ENCODE peak calls at places on chromosomes 5 and 9, in five cellular contexts. B is mammary epithelial cell, L is lower lobe of right lung, C is pancreas, X is cardiac muscle cell. E is an unnamed sample.

GRCh38 chr5:131973981-131974380 is 28.5 kb upstream of the MEIKIN start:
- DNase-seq in L (no peak), B (no peak), X (no peak), C (no peak), E (no peak)

GRCh38 chr5:16784088-16784487 is 152.0 kb downstream of the MYO10 start:
- DNase-seq in B (no peak), C (no peak), L (no peak), X (no peak), E (no peak)

GRCh38 chr9:123326662-123327093 is 29.3 kb upstream of the CRB2 start:
- DNase-seq in B (no peak), X (no peak), L (peak; percentile 61), C (no peak), E (no peak)

GRCh38 chr9:98995971-98996504 is 52.3 kb downstream of the COL15A1 start:
- DNase-seq in X (no peak), B (no peak), L (no peak), C (no peak), E (no peak)

GRCh38 chr9:136345281-136346156 is 18.0 kb downstream of the DNLZ start:
- DNase-seq in C (no peak), L (peak; percentile 84), B (peak; percentile 76), X (peak; percentile 73), E (peak; percentile 77)

GRCh38 chr9:69931340-69931739 is 110.7 kb downstream of the CFAP95 start:
- DNase-seq in C (no peak), X (no peak), B (no peak), L (no peak), E (no peak)

GRCh38 chr5:129904667-129905466 is 602 bp downstream of the CHSY3 start:
- DNase-seq in X (peak; percentile 40), B (peak; percentile 44), C (peak; percentile 39), L (peak; percentile 44), E (peak; percentile 7)

GRCh38 chr9:91580136-91580535 is 156.5 kb upstream of the NFIL3 start:
- DNase-seq in L (no peak), C (no peak), B (peak; percentile 54), X (peak; percentile 63), E (no peak)

GRCh38 chr9:131160416-131161112 is 35.2 kb downstream of the NUP214 start:
- DNase-seq in C (no peak), X (no peak), B (no peak), L (no peak), E (no peak)

GRCh38 chr5:82349651-82350050 is 71.5 kb upstream of the RPS23 start:
- DNase-seq in B (no peak), X (peak; percentile 54), C (no peak), L (no peak), E (no peak)

GRCh38 chr5:11524188-11524587 is 380.1 kb downstream of the CTNND2 start:
- DNase-seq in X (no peak), C (no peak), B (no peak), L (no peak), E (no peak)

GRCh38 chr5:109769597-109770291 is 80.0 kb downstream of the MAN2A1 start:
- DNase-seq in X (no peak), L (no peak), C (no peak), B (no peak), E (no peak)

GRCh38 chr9:122347348-122348287 is 23.2 kb upstream of the PTGS1 start:
- DNase-seq in L (no peak), C (no peak), X (no peak), B (peak; percentile 50), E (no peak)

GRCh38 chr5:140072812-140073211 is 29.7 kb upstream of the NRG2 start:
- DNase-seq in B (no peak), L (no peak), X (no peak), C (no peak), E (no peak)

GRCh38 chr9:113349434-113350337 is at the start of gene BSPRY:
- DNase-seq in B (no peak), L (peak; percentile 53), C (peak; percentile 78), X (peak; percentile 45), E (peak; percentile 23)

GRCh38 chr5:55313870-55314617 is 6.3 kb downstream of the MTREX start:
- DNase-seq in X (no peak), C (no peak), B (no peak), L (no peak), E (no peak)

GRCh38 chr9:117828466-117828865 is 124.3 kb downstream of the TLR4 start:
- DNase-seq in L (no peak), C (no peak), B (no peak), X (no peak), E (no peak)

GRCh38 chr5:123819818-123820217 is 307.8 kb downstream of the CSNK1G3 start:
- DNase-seq in C (no peak), B (no peak), L (no peak), X (no peak), E (no peak)

GRCh38 chr5:178288373-178289368 is 56.1 kb upstream of the PHYKPL start:
- DNase-seq in X (no peak), B (peak; percentile 61), C (peak; percentile 1), L (peak; percentile 50), E (peak; percentile 7)

GRCh38 chr5:168579206-168579986 is at the start of gene PANK3:
- DNase-seq in L (peak; percentile 99), X (peak; percentile 99), C (peak; percentile 97), B (peak; percentile 99), E (peak; percentile 97)

GRCh38 chr5:81757404-81757803 is 6.5 kb upstream of the SSBP2 start:
- DNase-seq in L (no peak), C (no peak), X (no peak), B (peak; percentile 54), E (no peak)

GRCh38 chr5:172004824-172005237 is 1.6 kb downstream of the FBXW11 start:
- DNase-seq in B (no peak), X (no peak), C (no peak), L (no peak), E (no peak)

GRCh38 chr5:95916687-95917085 is 45.0 kb downstream of the ELL2 start:
- DNase-seq in X (no peak), C (no peak), L (no peak), B (no peak), E (no peak)

GRCh38 chr9:69785757-69786156 is 25.9 kb upstream of the PTAR1 start:
- DNase-seq in L (no peak), C (no peak), X (peak; percentile 44), B (peak; percentile 16), E (no peak)

GRCh38 chr9:127810378-127811187 is 7.9 kb downstream of the FPGS start:
- DNase-seq in L (no peak), X (no peak), C (no peak), B (no peak), E (no peak)

GRCh38 chr5:134510970-134511795 is 14.3 kb upstream of the JADE2 start:
- DNase-seq in C (peak; percentile 40), B (peak; percentile 79), L (no peak), X (no peak), E (no peak)

GRCh38 chr5:81353189-81353588 is 40.7 kb downstream of the ACOT12 start:
- DNase-seq in L (no peak), B (no peak), X (no peak), C (no peak), E (no peak)

DNA sequence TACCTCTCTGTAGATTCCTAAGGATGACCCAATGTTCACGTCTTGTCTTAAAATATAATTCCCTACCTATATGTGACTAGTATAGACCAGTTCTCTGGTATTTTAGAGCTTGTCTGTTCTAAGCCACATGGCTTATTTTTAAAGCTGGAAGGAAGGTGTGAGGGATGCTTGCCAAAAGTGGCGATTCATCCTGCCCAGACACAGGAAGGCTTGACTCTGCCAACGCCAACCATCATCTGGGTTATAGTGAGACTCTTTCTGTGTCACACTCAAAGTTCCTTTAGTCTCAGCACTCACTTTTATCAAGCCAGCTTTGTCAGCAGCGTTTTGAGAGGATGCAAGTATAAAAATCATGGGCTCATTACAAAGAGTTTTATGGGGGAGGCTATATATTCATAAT is 500.0 kb downstream of the PTPRD start:
- DNase-seq in L (no peak), C (no peak), X (no peak), B (no peak), E (peak; percentile 36)
- TF ChIP-seq CTCF in L (no peak), C (no peak), X (no peak), B (no peak), E (no peak)

DNA sequence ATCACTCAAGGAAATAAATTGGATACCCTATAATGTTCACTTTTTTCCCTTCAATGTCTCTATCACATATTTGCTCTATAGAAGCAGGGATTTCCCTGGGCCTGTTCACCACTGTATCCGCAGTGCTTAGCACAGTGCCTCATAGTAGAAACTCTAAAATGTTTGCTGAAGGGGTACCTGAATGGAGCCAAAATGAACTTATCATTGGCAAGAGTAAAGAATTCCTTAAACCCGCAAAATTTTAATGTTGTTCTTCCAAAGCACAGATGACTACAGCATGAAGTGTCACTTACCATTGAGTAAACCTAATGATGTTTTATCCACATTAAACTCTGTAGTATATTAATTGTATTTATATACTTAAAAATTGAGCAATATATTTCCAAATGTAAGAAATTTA is 96.1 kb downstream of the JAKMIP2 start:
- DNase-seq in C (no peak), L (no peak), X (no peak), B (no peak), E (no peak)
- H3K36me3 ChIP-seq in C (no peaks in the 10 kb centered on the region), L (no peaks in the 10 kb centered on the region), X (no peaks in the 10 kb centered on the region), B (no peaks in the 10 kb centered on the region), E (no peaks in the 10 kb centered on the region)

GRCh38 chr5:133496631-133497030 is 115.7 kb downstream of the FSTL4 start:
- DNase-seq in B (no peak), X (no peak), L (no peak), C (no peak), E (no peak)
- TF ChIP-seq CTCF in B (no peak), X (no peak), L (no peak), C (no peak), E (no peak)

GRCh38 chr9:2116073-2116472 is 100.9 kb downstream of the SMARCA2 start:
- DNase-seq in X (no peak), C (no peak), L (no peak), B (peak; percentile 18), E (no peak)

GRCh38 chr9:2117527-2117926 is 102.4 kb downstream of the SMARCA2 start:
- DNase-seq in B (no peak), L (no peak), X (no peak), C (no peak), E (no peak)

GRCh38 chr9:2120926-2121689 is 106.0 kb downstream of the SMARCA2 start:
- DNase-seq in C (no peak), L (no peak), X (no peak), B (peak; percentile 35), E (no peak)

GRCh38 chr9:2122299-2122698 is 107.2 kb downstream of the SMARCA2 start:
- DNase-seq in L (no peak), X (no peak), B (no peak), C (no peak), E (no peak)

DNA sequence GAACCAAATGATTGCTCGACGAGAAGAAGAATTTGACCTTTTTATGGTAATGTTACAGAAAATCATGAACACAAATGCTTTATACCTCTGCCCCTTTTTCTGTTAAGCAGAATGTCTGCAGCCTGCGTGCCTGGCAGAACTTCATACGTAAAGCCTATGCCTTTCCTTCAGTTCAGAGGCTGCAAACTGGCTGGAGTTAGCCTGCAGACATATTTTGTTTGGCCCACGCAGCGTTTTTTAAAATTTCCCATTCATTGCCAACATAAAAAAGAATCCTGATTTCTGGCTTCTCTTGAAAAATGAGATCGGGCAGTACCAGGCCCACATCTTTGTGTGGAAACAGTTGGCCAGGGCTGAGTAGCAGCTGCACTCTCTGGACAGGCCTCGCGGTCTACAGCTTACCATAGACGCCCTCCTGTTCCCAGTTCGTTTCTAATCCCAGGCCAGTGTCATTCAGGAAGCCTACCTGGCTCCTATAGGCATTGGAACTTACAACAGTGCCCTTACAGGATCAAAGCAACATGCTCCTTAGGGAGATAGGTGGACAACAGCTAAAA is 104.4 kb downstream of the SMARCA2 start:
- DNase-seq in L (no peak), X (no peak), B (no peak), C (no peak), E (no peak)
- H3K36me3 ChIP-seq in L (peaks cover 91% of the 10 kb centered on the region), X (no peaks in the 10 kb centered on the region), B (peaks cover 3% of the 10 kb centered on the region), C (peaks cover 8% of the 10 kb centered on the region), E (peaks cover 13% of the 10 kb centered on the region)

GRCh38 chr5:122774861-122775712 is at the start of gene SNX2:
- DNase-seq in B (peak; percentile 78), X (peak; percentile 96), C (peak; percentile 96), L (peak; percentile 96), E (peak; percentile 97)
- TF ChIP-seq CTCF in B (peak; percentile 41), X (no peak), C (no peak), L (peak; percentile 30), E (no peak)

E was measured in heart right ventricle.